ENCODE peak calls at places on chromosome X, in ten cellular contexts. One of them, this sample, is unnamed. For H3K4me1, the result is how much of the 10 kb centered on the place peaks cover.

GRCh38 chrX:14702145-14702544 is 170.7 kb downstream of the FANCB start:
- DNase-seq in HCT116: no peak
- DNase-seq in stomach: no peak
- DNase-seq in uterus: no peak
- DNase-seq in body of pancreas: no peak
- DNase-seq in testis: no peak
- DNase-seq in A549: no peak
- DNase-seq in sigmoid colon: no peak
- DNase-seq in suprapubic skin: no peak
- DNase-seq in adrenal gland: no peak
- DNase-seq in this sample: no peak

GRCh38 chrX:129637217-129638109 is 17.3 kb downstream of the APLN start:
- DNase-seq in HCT116: peak
- DNase-seq in stomach: peak
- DNase-seq in uterus: peak
- DNase-seq in body of pancreas: peak
- DNase-seq in testis: peak
- DNase-seq in A549: peak
- DNase-seq in sigmoid colon: peak
- DNase-seq in suprapubic skin: no peak
- DNase-seq in adrenal gland: peak
- DNase-seq in this sample: peak

GRCh38 chrX:130645955-130646583 is 244.3 kb downstream of the RBMX2 start:
- DNase-seq in HCT116: no peak
- DNase-seq in stomach: no peak
- DNase-seq in uterus: no peak
- DNase-seq in body of pancreas: no peak
- DNase-seq in testis: no peak
- DNase-seq in A549: no peak
- DNase-seq in sigmoid colon: no peak
- DNase-seq in suprapubic skin: no peak
- DNase-seq in adrenal gland: no peak
- DNase-seq in this sample: peak

GRCh38 chrX:78517124-78517523 is 142.0 kb downstream of the RTL3 start:
- DNase-seq in HCT116: no peak
- DNase-seq in stomach: no peak
- DNase-seq in uterus: no peak
- DNase-seq in body of pancreas: no peak
- DNase-seq in testis: no peak
- DNase-seq in A549: no peak
- DNase-seq in sigmoid colon: no peak
- DNase-seq in suprapubic skin: no peak
- DNase-seq in adrenal gland: no peak
- DNase-seq in this sample: no peak

GRCh38 chrX:14359316-14359715 is 170.0 kb upstream of the GLRA2 start:
- DNase-seq in HCT116: no peak
- DNase-seq in stomach: no peak
- DNase-seq in uterus: no peak
- DNase-seq in body of pancreas: no peak
- DNase-seq in testis: no peak
- DNase-seq in A549: no peak
- DNase-seq in sigmoid colon: no peak
- DNase-seq in suprapubic skin: no peak
- DNase-seq in adrenal gland: no peak
- DNase-seq in this sample: no peak

GRCh38 chrX:129782706-129783105 is 3.0 kb downstream of the SASH3 start:
- DNase-seq in HCT116: no peak
- DNase-seq in stomach: no peak
- DNase-seq in uterus: no peak
- DNase-seq in body of pancreas: no peak
- DNase-seq in testis: no peak
- DNase-seq in A549: no peak
- DNase-seq in sigmoid colon: no peak
- DNase-seq in suprapubic skin: no peak
- DNase-seq in adrenal gland: no peak
- DNase-seq in this sample: no peak

GRCh38 chrX:12973561-12974216 is 1.2 kb upstream of the TMSB4X start:
- DNase-seq in HCT116: no peak
- DNase-seq in stomach: peak
- DNase-seq in uterus: no peak
- DNase-seq in body of pancreas: no peak
- DNase-seq in testis: no peak
- DNase-seq in A549: no peak
- DNase-seq in sigmoid colon: no peak
- DNase-seq in suprapubic skin: no peak
- DNase-seq in adrenal gland: no peak
- DNase-seq in this sample: no peak

GRCh38 chrX:68261060-68261672 is 172.1 kb downstream of the OPHN1 start:
- DNase-seq in HCT116: no peak
- DNase-seq in stomach: no peak
- DNase-seq in uterus: no peak
- DNase-seq in body of pancreas: no peak
- DNase-seq in testis: no peak
- DNase-seq in A549: no peak
- DNase-seq in sigmoid colon: peak
- DNase-seq in suprapubic skin: no peak
- DNase-seq in adrenal gland: no peak
- DNase-seq in this sample: no peak

GRCh38 chrX:71911731-71912050 is 1.0 kb downstream of the NHSL2 start:
- DNase-seq in HCT116: no peak
- DNase-seq in stomach: no peak
- DNase-seq in uterus: peak
- DNase-seq in body of pancreas: no peak
- DNase-seq in testis: peak
- DNase-seq in A549: no peak
- DNase-seq in sigmoid colon: peak
- DNase-seq in suprapubic skin: no peak
- DNase-seq in adrenal gland: no peak
- DNase-seq in this sample: peak

GRCh38 chrX:25018682-25019081 is 2.9 kb upstream of the ARX start:
- DNase-seq in HCT116: no peak
- DNase-seq in stomach: no peak
- DNase-seq in uterus: no peak
- DNase-seq in body of pancreas: no peak
- DNase-seq in testis: no peak
- DNase-seq in A549: no peak
- DNase-seq in sigmoid colon: no peak
- DNase-seq in suprapubic skin: no peak
- DNase-seq in adrenal gland: no peak
- DNase-seq in this sample: no peak

GRCh38 chrX:25016361-25016671 is 551 bp upstream of the ARX start:
- DNase-seq in HCT116: no peak
- DNase-seq in stomach: no peak
- DNase-seq in uterus: no peak
- DNase-seq in body of pancreas: no peak
- DNase-seq in testis: no peak
- DNase-seq in A549: no peak
- DNase-seq in sigmoid colon: no peak
- DNase-seq in suprapubic skin: no peak
- DNase-seq in adrenal gland: no peak
- DNase-seq in this sample: no peak

GRCh38 chrX:25015486-25016360 is at the start of gene ARX:
- DNase-seq in HCT116: peak
- DNase-seq in stomach: no peak
- DNase-seq in uterus: no peak
- DNase-seq in body of pancreas: peak
- DNase-seq in testis: peak
- DNase-seq in A549: peak
- DNase-seq in sigmoid colon: no peak
- DNase-seq in suprapubic skin: no peak
- DNase-seq in adrenal gland: no peak
- DNase-seq in this sample: peak

GRCh38 chrX:25016938-25017598 is 1.3 kb upstream of the ARX start:
- DNase-seq in HCT116: no peak
- DNase-seq in stomach: no peak
- DNase-seq in uterus: no peak
- DNase-seq in body of pancreas: no peak
- DNase-seq in testis: no peak
- DNase-seq in A549: no peak
- DNase-seq in sigmoid colon: no peak
- DNase-seq in suprapubic skin: no peak
- DNase-seq in adrenal gland: no peak
- DNase-seq in this sample: no peak

GRCh38 chrX:25017667-25018247 is 2.0 kb upstream of the ARX start:
- DNase-seq in HCT116: no peak
- DNase-seq in stomach: no peak
- DNase-seq in uterus: no peak
- DNase-seq in body of pancreas: no peak
- DNase-seq in testis: peak
- DNase-seq in A549: no peak
- DNase-seq in sigmoid colon: no peak
- DNase-seq in suprapubic skin: no peak
- DNase-seq in adrenal gland: no peak
- DNase-seq in this sample: no peak
- H3K4me1 ChIP-seq in HCT116: under half
- H3K4me1 ChIP-seq in stomach: under half
- H3K4me1 ChIP-seq in uterus: under half
- H3K4me1 ChIP-seq in body of pancreas: under half
- H3K4me1 ChIP-seq in testis: under half
- H3K4me1 ChIP-seq in A549: under half
- H3K4me1 ChIP-seq in sigmoid colon: under half
- H3K4me1 ChIP-seq in suprapubic skin: under half
- H3K4me1 ChIP-seq in adrenal gland: under half
- H3K4me1 ChIP-seq in this sample: under half

GRCh38 chrX:154380153-154380552 is 1.1 kb downstream of the EMD start:
- DNase-seq in HCT116: no peak
- DNase-seq in stomach: no peak
- DNase-seq in uterus: peak
- DNase-seq in body of pancreas: peak
- DNase-seq in testis: no peak
- DNase-seq in A549: no peak
- DNase-seq in sigmoid colon: peak
- DNase-seq in suprapubic skin: no peak
- DNase-seq in adrenal gland: no peak
- DNase-seq in this sample: no peak

GRCh38 chrX:154379569-154379951 is 465 bp downstream of the EMD start:
- DNase-seq in HCT116: no peak
- DNase-seq in stomach: no peak
- DNase-seq in uterus: no peak
- DNase-seq in body of pancreas: no peak
- DNase-seq in testis: no peak
- DNase-seq in A549: no peak
- DNase-seq in sigmoid colon: no peak
- DNase-seq in suprapubic skin: no peak
- DNase-seq in adrenal gland: no peak
- DNase-seq in this sample: no peak

GRCh38 chrX:154381271-154381670 is 2.2 kb downstream of the EMD start:
- DNase-seq in HCT116: no peak
- DNase-seq in stomach: no peak
- DNase-seq in uterus: no peak
- DNase-seq in body of pancreas: no peak
- DNase-seq in testis: no peak
- DNase-seq in A549: no peak
- DNase-seq in sigmoid colon: no peak
- DNase-seq in suprapubic skin: no peak
- DNase-seq in adrenal gland: no peak
- DNase-seq in this sample: no peak

GRCh38 chrX:154382483-154383069 is 3.5 kb downstream of the EMD start:
- DNase-seq in HCT116: no peak
- DNase-seq in stomach: no peak
- DNase-seq in uterus: no peak
- DNase-seq in body of pancreas: no peak
- DNase-seq in testis: no peak
- DNase-seq in A549: no peak
- DNase-seq in sigmoid colon: no peak
- DNase-seq in suprapubic skin: no peak
- DNase-seq in adrenal gland: no peak
- DNase-seq in this sample: no peak

DNA sequence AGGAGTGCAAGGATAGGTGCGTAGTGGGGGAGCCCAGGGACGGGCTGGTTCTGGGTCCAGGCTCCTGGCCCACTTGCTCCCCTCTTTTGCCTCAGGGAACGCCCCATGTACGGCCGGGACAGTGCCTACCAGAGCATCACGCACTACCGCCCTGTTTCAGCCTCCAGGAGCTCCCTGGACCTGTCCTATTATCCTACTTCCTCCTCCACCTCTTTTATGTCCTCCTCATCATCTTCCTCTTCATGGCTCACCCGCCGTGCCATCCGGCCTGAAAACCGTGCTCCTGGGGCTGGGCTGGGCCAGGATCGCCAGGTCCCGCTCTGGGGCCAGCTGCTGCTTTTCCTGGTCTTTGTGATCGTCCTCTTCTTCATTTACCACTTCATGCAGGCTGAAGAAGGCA is 1.7 kb downstream of the EMD start:
- DNase-seq in HCT116: no peak
- DNase-seq in stomach: no peak
- DNase-seq in uterus: no peak
- DNase-seq in body of pancreas: no peak
- DNase-seq in testis: no peak
- DNase-seq in A549: no peak
- DNase-seq in sigmoid colon: no peak
- DNase-seq in suprapubic skin: no peak
- DNase-seq in adrenal gland: no peak
- DNase-seq in this sample: no peak
- H3K4me3 ChIP-seq in HCT116: peak
- H3K4me3 ChIP-seq in stomach: peak
- H3K4me3 ChIP-seq in uterus: peak
- H3K4me3 ChIP-seq in body of pancreas: no peak
- H3K4me3 ChIP-seq in testis: no peak
- H3K4me3 ChIP-seq in A549: peak
- H3K4me3 ChIP-seq in sigmoid colon: peak
- H3K4me3 ChIP-seq in suprapubic skin: peak
- H3K4me3 ChIP-seq in adrenal gland: peak
- H3K4me3 ChIP-seq in this sample: peak

GRCh38 chrX:54182194-54182863 is 725 bp downstream of the FAM120C start:
- DNase-seq in HCT116: peak
- DNase-seq in stomach: peak
- DNase-seq in uterus: peak
- DNase-seq in body of pancreas: peak
- DNase-seq in testis: peak
- DNase-seq in A549: peak
- DNase-seq in sigmoid colon: peak
- DNase-seq in suprapubic skin: no peak
- DNase-seq in adrenal gland: peak
- DNase-seq in this sample: peak
- TF ChIP-seq POLR2A in HCT116: peak
- TF ChIP-seq POLR2A in stomach: no peak
- TF ChIP-seq POLR2A in uterus: no peak
- TF ChIP-seq POLR2A in body of pancreas: peak
- TF ChIP-seq POLR2A in testis: no peak
- TF ChIP-seq POLR2A in A549: peak
- TF ChIP-seq POLR2A in sigmoid colon: no peak
- TF ChIP-seq POLR2A in suprapubic skin: no peak
- TF ChIP-seq POLR2A in adrenal gland: no peak
- TF ChIP-seq POLR2A in this sample: no peak

GRCh38 chrX:1551959-1552546 is 15.1 kb upstream of the P2RY8 start:
- DNase-seq in HCT116: no peak
- DNase-seq in stomach: no peak
- DNase-seq in uterus: no peak
- DNase-seq in body of pancreas: no peak
- DNase-seq in testis: no peak
- DNase-seq in A549: no peak
- DNase-seq in sigmoid colon: no peak
- DNase-seq in suprapubic skin: no peak
- DNase-seq in adrenal gland: no peak
- DNase-seq in this sample: no peak
- H3K4me1 ChIP-seq in HCT116: under half
- H3K4me1 ChIP-seq in stomach: under half
- H3K4me1 ChIP-seq in uterus: under half
- H3K4me1 ChIP-seq in body of pancreas: under half
- H3K4me1 ChIP-seq in testis: under half
- H3K4me1 ChIP-seq in A549: under half
- H3K4me1 ChIP-seq in sigmoid colon: under half
- H3K4me1 ChIP-seq in suprapubic skin: under half
- H3K4me1 ChIP-seq in adrenal gland: under half
- H3K4me1 ChIP-seq in this sample: under half